ENCODE peak calls at places on chromosomes 2 and 18, in six cellular contexts. V, G, W, U, J and C are unnamed samples.

GRCh38 chr18:46350598-46351172 is 246.5 kb downstream of the HAUS1 start:
- DNase-seq in V (no peak), G (no peak), W (no peak), U (no peak), J (no peak), C (no peak)

GRCh38 chr18:28161608-28162599 is 15.0 kb downstream of the CDH2 start:
- DNase-seq in V (no peak), G (peak; percentile 37), W (no peak), U (peak; percentile 58), J (no peak), C (no peak)

GRCh38 chr2:200042102-200042735 is 86.8 kb downstream of the MAIP1 start:
- DNase-seq in V (no peak), G (no peak), W (peak; percentile 72), U (peak; percentile 81), J (no peak), C (no peak)

GRCh38 chr2:44945676-44946427 is 4.3 kb downstream of the SIX3 start:
- DNase-seq in V (no peak), G (no peak), W (no peak), U (no peak), J (no peak), C (no peak)

GRCh38 chr18:62584241-62585120 is 61.7 kb downstream of the ZCCHC2 start:
- DNase-seq in V (peak; percentile 89), G (peak; percentile 93), W (peak; percentile 86), U (peak; percentile 77), J (peak; percentile 42), C (peak; percentile 72)

GRCh38 chr2:27715318-27716165 is 51.9 kb downstream of the SLC4A1AP start:
- DNase-seq in V (no peak), G (peak; percentile 38), W (peak; percentile 55), U (peak; percentile 89), J (peak; percentile 13), C (peak; percentile 66)

GRCh38 chr2:74759991-74760390 is 73.9 kb upstream of the HK2 start:
- DNase-seq in V (no peak), G (no peak), W (no peak), U (no peak), J (no peak), C (no peak)

GRCh38 chr2:43605079-43605655 is 9.3 kb upstream of the THADA start:
- DNase-seq in V (no peak), G (peak; percentile 69), W (peak; percentile 63), U (peak; percentile 56), J (no peak), C (no peak)

GRCh38 chr2:16155351-16156145 is 215.2 kb downstream of the MYCN start:
- DNase-seq in V (no peak), G (no peak), W (no peak), U (no peak), J (no peak), C (no peak)

GRCh38 chr2:146238254-146238961 is 1606.4 kb upstream of the ACVR2A start:
- DNase-seq in V (no peak), G (no peak), W (no peak), U (no peak), J (no peak), C (no peak)

GRCh38 chr18:30514059-30514458 is 528.5 kb downstream of the DSC3 start:
- DNase-seq in V (no peak), G (peak; percentile 29), W (no peak), U (no peak), J (no peak), C (no peak)

GRCh38 chr2:17918789-17919188 is 40.3 kb downstream of the KCNS3 start:
- DNase-seq in V (no peak), G (no peak), W (peak; percentile 24), U (no peak), J (no peak), C (no peak)

GRCh38 chr2:136127356-136127755 is 9.4 kb upstream of the CXCR4 start:
- DNase-seq in V (no peak), G (no peak), W (no peak), U (no peak), J (no peak), C (no peak)

GRCh38 chr2:74864728-74865722 is 31.1 kb downstream of the HK2 start:
- DNase-seq in V (no peak), G (no peak), W (peak; percentile 40), U (peak; percentile 99), J (no peak), C (no peak)

GRCh38 chr2:238182362-238182761 is 21.1 kb downstream of the ILKAP start:
- DNase-seq in V (no peak), G (no peak), W (no peak), U (no peak), J (no peak), C (no peak)

GRCh38 chr2:50546790-50547189 is 485.1 kb downstream of the NRXN1 start:
- DNase-seq in V (no peak), G (no peak), W (no peak), U (no peak), J (no peak), C (no peak)

GRCh38 chr2:217626926-217627325 is 375.9 kb downstream of the TNS1 start:
- DNase-seq in V (no peak), G (no peak), W (no peak), U (no peak), J (no peak), C (no peak)

GRCh38 chr2:132670961-132671781 is 1.2 kb upstream of the LYPD1 start:
- DNase-seq in V (no peak), G (no peak), W (peak; percentile 97), U (peak; percentile 97), J (no peak), C (no peak)

GRCh38 chr2:13522917-13523821 is 806.4 kb downstream of the TRIB2 start:
- DNase-seq in V (no peak), G (no peak), W (peak; percentile 60), U (no peak), J (no peak), C (no peak)

GRCh38 chr2:135257383-135258090 is 205.4 kb downstream of the RAB3GAP1 start:
- DNase-seq in V (no peak), G (no peak), W (peak; percentile 37), U (no peak), J (no peak), C (no peak)

GRCh38 chr18:49757513-49758262 is 55.6 kb downstream of the ACAA2 start:
- DNase-seq in V (peak; percentile 60), G (peak; percentile 35), W (no peak), U (no peak), J (no peak), C (no peak)

GRCh38 chr2:78351208-78351607 is 674.3 kb upstream of the REG3G start:
- DNase-seq in V (no peak), G (no peak), W (no peak), U (no peak), J (no peak), C (no peak)

GRCh38 chr18:33761363-33761762 is 183.3 kb downstream of the ASXL3 start:
- DNase-seq in V (no peak), G (peak; percentile 15), W (peak; percentile 55), U (peak; percentile 16), J (no peak), C (no peak)

GRCh38 chr2:40471868-40472267 is 20.0 kb upstream of the SLC8A1 start:
- DNase-seq in V (no peak), G (no peak), W (no peak), U (no peak), J (no peak), C (no peak)

GRCh38 chr2:45256173-45256866 is 247.1 kb upstream of the SIX2 start:
- DNase-seq in V (no peak), G (no peak), W (no peak), U (peak; percentile 33), J (peak; percentile 29), C (no peak)

GRCh38 chr2:150144546-150145305 is 342.7 kb downstream of the RND3 start:
- DNase-seq in V (no peak), G (no peak), W (peak; percentile 59), U (peak; percentile 56), J (no peak), C (no peak)

GRCh38 chr2:68961380-68961779 is 8.7 kb upstream of the GKN2 start:
- DNase-seq in V (no peak), G (no peak), W (no peak), U (no peak), J (no peak), C (no peak)

GRCh38 chr2:187775196-187775595 is 221.0 kb upstream of the TFPI start:
- DNase-seq in V (no peak), G (no peak), W (no peak), U (no peak), J (no peak), C (no peak)

GRCh38 chr2:237300755-237301154 is 113.2 kb downstream of the COL6A3 start:
- DNase-seq in V (no peak), G (peak; percentile 10), W (no peak), U (no peak), J (no peak), C (no peak)

GRCh38 chr18:44729631-44730101 is 49.0 kb downstream of the SETBP1 start:
- DNase-seq in V (peak; percentile 39), G (peak; percentile 62), W (peak; percentile 86), U (peak; percentile 91), J (no peak), C (no peak)

GRCh38 chr18:70322928-70323327 is 34.1 kb downstream of the SOCS6 start:
- DNase-seq in V (no peak), G (no peak), W (peak; percentile 64), U (peak; percentile 23), J (no peak), C (no peak)

GRCh38 chr18:7615840-7616239 is 48.7 kb downstream of the PTPRM start:
- DNase-seq in V (no peak), G (no peak), W (no peak), U (no peak), J (no peak), C (no peak)

GRCh38 chr2:181104512-181105121 is 124.2 kb downstream of the UBE2E3 start:
- DNase-seq in V (peak; percentile 24), G (peak; percentile 31), W (peak; percentile 78), U (peak; percentile 74), J (no peak), C (peak; percentile 11)

GRCh38 chr2:227411320-227411989 is 23.7 kb upstream of the SCYGR1 start:
- DNase-seq in V (no peak), G (no peak), W (peak; percentile 46), U (peak; percentile 77), J (no peak), C (no peak)